ENCODE peak calls at places on chromosomes 3 and 15, in nine cellular contexts. I is cardiac muscle cell; X is dorsolateral prefrontal cortex; M is thoracic aorta; L is stomach; V is MM.1S; F is PC-3; N is effector memory CD4-positive, alpha-beta T cell; G is upper lobe of right lung. Q is an unnamed sample.

GRCh38 chr3:184345678-184346144 is 8.3 kb downstream of the FAM131A start:
- DNase-seq in I (peak; percentile 61), L (peak; percentile 66), X (peak; percentile 91), G (peak; percentile 76), V (peak; percentile 88), F (peak; percentile 86), N (no peak), M (no peak), Q (peak; percentile 89)

GRCh38 chr3:149442845-149443544 is 31.5 kb upstream of the TM4SF4 start:
- DNase-seq in F (no peak), M (no peak), I (peak; percentile 55), X (no peak), L (no peak), G (no peak), N (no peak), V (no peak), Q (no peak)

GRCh38 chr3:99878005-99878404 is 60.3 kb downstream of the CMSS1 start:
- DNase-seq in I (peak; percentile 66), V (no peak), M (peak; percentile 25), N (no peak), X (no peak), L (no peak), G (no peak), F (peak; percentile 71), Q (peak; percentile 23)

GRCh38 chr3:189144645-189145044 is 27.1 kb upstream of the TPRG1 start:
- DNase-seq in F (peak; percentile 56), I (peak; percentile 68), L (no peak), V (no peak), G (no peak), M (no peak), X (no peak), N (peak; percentile 8), Q (no peak)

GRCh38 chr3:183555541-183556081 is at the start of gene KLHL6:
- DNase-seq in G (peak; percentile 74), M (no peak), L (peak; percentile 40), V (peak; percentile 90), N (peak; percentile 48), F (no peak), X (no peak), I (peak; percentile 26), Q (no peak)

GRCh38 chr15:66004618-66005262 is 135.4 kb downstream of the RAB11A start:
- DNase-seq in F (peak; percentile 43), X (no peak), G (no peak), V (peak; percentile 34), M (no peak), I (peak; percentile 53), N (no peak), L (no peak), Q (no peak)

GRCh38 chr15:31399544-31400171 is 73.0 kb downstream of the KLF13 start:
- DNase-seq in V (no peak), F (no peak), G (no peak), I (peak; percentile 43), N (no peak), X (no peak), L (no peak), M (no peak), Q (no peak)

GRCh38 chr15:82709081-82709420 is 624 bp downstream of the AP3B2 start:
- DNase-seq in L (no peak), M (no peak), X (no peak), G (no peak), I (no peak), F (no peak), V (no peak), N (no peak), Q (no peak)

GRCh38 chr15:88243895-88244787 is 12.4 kb downstream of the NTRK3 start:
- DNase-seq in I (peak; percentile 64), N (no peak), V (peak; percentile 34), L (no peak), M (no peak), X (no peak), F (peak; percentile 42), G (no peak), Q (no peak)

GRCh38 chr3:99627062-99627826 is 11.2 kb upstream of the COL8A1 start:
- DNase-seq in L (no peak), M (no peak), X (no peak), G (no peak), I (no peak), F (peak; percentile 78), N (no peak), V (peak; percentile 38), Q (no peak)

GRCh38 chr15:94840794-94841587 is 609.6 kb downstream of the MCTP2 start:
- DNase-seq in L (no peak), I (no peak), X (no peak), V (no peak), N (no peak), F (no peak), G (no peak), M (peak; percentile 21), Q (no peak)

GRCh38 chr3:19632099-19633074 is 301.6 kb downstream of the EFHB start:
- DNase-seq in M (no peak), N (no peak), V (no peak), F (no peak), X (no peak), L (no peak), G (no peak), I (no peak), Q (no peak)

GRCh38 chr3:138452491-138452890 is 18.1 kb downstream of the ESYT3 start:
- DNase-seq in N (no peak), X (no peak), F (no peak), V (no peak), I (no peak), L (no peak), M (no peak), G (peak; percentile 48), Q (peak; percentile 5)

GRCh38 chr3:103306081-103306480 is 871.3 kb downstream of the ZPLD1 start:
- DNase-seq in V (no peak), G (no peak), X (no peak), L (no peak), M (no peak), F (no peak), N (no peak), I (no peak), Q (no peak)

GRCh38 chr3:129305592-129306091 is 27.0 kb downstream of the HMCES start:
- DNase-seq in L (peak; percentile 85), N (no peak), V (no peak), I (peak; percentile 95), G (peak; percentile 95), M (peak; percentile 85), F (no peak), X (peak; percentile 60), Q (peak; percentile 97)

GRCh38 chr3:196120291-196120951 is 38.5 kb upstream of the TFRC start:
- DNase-seq in X (no peak), I (no peak), G (no peak), M (no peak), L (no peak), N (no peak), V (no peak), F (no peak), Q (no peak)

GRCh38 chr3:17052348-17052747 is 167.6 kb downstream of the PLCL2 start:
- DNase-seq in N (no peak), F (no peak), L (no peak), G (no peak), X (no peak), I (no peak), M (no peak), V (no peak), Q (no peak)

GRCh38 chr3:50327943-50328691 is at the start of gene TUSC2:
- DNase-seq in G (peak; percentile 98), I (peak; percentile 97), X (peak; percentile 98), V (peak; percentile 99), L (peak; percentile 99), F (peak; percentile 99), N (peak; percentile 90), M (peak; percentile 95), Q (peak; percentile 99)

GRCh38 chr3:113839551-113839950 is 963 bp downstream of the GRAMD1C start:
- DNase-seq in V (no peak), M (no peak), I (no peak), L (no peak), F (no peak), X (no peak), G (no peak), N (no peak), Q (no peak)

GRCh38 chr3:53900666-53901331 is 9.1 kb upstream of the SELENOK start:
- DNase-seq in F (no peak), G (no peak), X (no peak), M (no peak), L (no peak), V (no peak), N (no peak), I (no peak), Q (no peak)

DNA sequence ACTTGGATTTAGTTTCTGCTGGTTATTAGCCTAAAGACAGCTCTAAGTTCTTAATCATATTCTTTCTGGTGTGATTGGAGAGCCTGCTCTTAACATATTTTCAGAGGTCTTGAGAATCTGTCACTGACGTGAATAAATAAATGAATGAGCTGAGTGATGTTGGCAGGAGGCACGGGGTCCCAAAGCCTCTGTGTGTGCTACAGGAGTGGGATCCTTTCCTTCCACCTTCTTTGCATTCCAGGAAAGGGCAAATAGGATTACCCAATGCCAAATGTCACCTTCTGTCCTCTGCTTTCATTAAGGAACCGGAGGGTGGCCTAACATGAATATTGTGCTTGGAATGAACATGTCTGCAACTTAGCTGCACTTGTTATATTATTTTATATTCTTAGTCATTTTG is 53.1 kb downstream of the CD47 start:
- DNase-seq in F (no peak), M (no peak), I (no peak), V (no peak), N (no peak), X (no peak), L (no peak), G (no peak), Q (no peak)
- H3K4me3 ChIP-seq in F (no peak overlapping the region), M (no peak overlapping the region), I (no peak overlapping the region), V (no peak overlapping the region), N (no peak overlapping the region), X (no peak overlapping the region), L (no peak overlapping the region), G (no peak overlapping the region), Q (no peak overlapping the region)

GRCh38 chr15:98753726-98754125 is 105.4 kb downstream of the IGF1R start:
- DNase-seq in F (no peak), N (no peak), X (no peak), I (no peak), V (no peak), M (no peak), L (no peak), G (no peak), Q (no peak)
- H3K4me3 ChIP-seq in F (peak overlapping the region; percentile 59), N (no peak overlapping the region), X (peak overlapping the region; percentile 13), I (no peak overlapping the region), V (no peak overlapping the region), M (peak overlapping the region; percentile 69), L (peak overlapping the region; percentile 29), G (peak overlapping the region; percentile 28), Q (peak overlapping the region; percentile 28)

GRCh38 chr15:41215708-41216107 is 14.8 kb downstream of the EXD1 start:
- DNase-seq in F (no peak), L (no peak), M (no peak), G (no peak), X (no peak), V (no peak), I (peak; percentile 14), N (no peak), Q (no peak)

GRCh38 chr15:41219381-41219780 is 11.2 kb downstream of the EXD1 start:
- DNase-seq in F (no peak), I (no peak), G (no peak), N (no peak), M (no peak), V (no peak), X (no peak), L (no peak), Q (no peak)

GRCh38 chr15:41218851-41219250 is 11.7 kb downstream of the EXD1 start:
- DNase-seq in V (no peak), F (no peak), N (no peak), I (no peak), L (no peak), X (no peak), M (no peak), G (no peak), Q (no peak)
- H3K4me3 ChIP-seq in V (no peak overlapping the region), F (no peak overlapping the region), N (no peak overlapping the region), I (no peak overlapping the region), L (no peak overlapping the region), X (no peak overlapping the region), M (no peak overlapping the region), G (no peak overlapping the region), Q (no peak overlapping the region)

GRCh38 chr15:40937762-40938529 is 8.8 kb downstream of the DLL4 start:
- DNase-seq in F (peak; percentile 79), N (no peak), V (no peak), L (no peak), X (no peak), M (no peak), I (no peak), G (no peak), Q (no peak)
- H3K4me3 ChIP-seq in F (no peak overlapping the region), N (no peak overlapping the region), V (no peak overlapping the region), L (no peak overlapping the region), X (no peak overlapping the region), M (no peak overlapping the region), I (no peak overlapping the region), G (peak overlapping the region; percentile 63), Q (peak overlapping the region; percentile 21)

Q was measured in upper lobe of left lung.